ENCODE peak calls at places on chromosome X, in eight cellular contexts. A is AG09309, M is RWPE1, P is cardiac fibroblast, S is Calu3, D is IMR-90, B is ascending aorta, J is esophagus squamous epithelium. Q is an unnamed sample.

GRCh38 chrX:133150730-133151129 is 53.8 kb upstream of the USP26 start:
- DNase-seq in A (no peak), M (no peak), P (no peak), S (no peak), D (no peak), B (no peak), J (no peak), Q (no peak)

GRCh38 chrX:118878977-118879376 is 55.4 kb downstream of the ZCCHC12 start:
- DNase-seq in A (no peak), M (no peak), P (no peak), S (no peak), D (no peak), B (no peak), J (no peak), Q (no peak)

GRCh38 chrX:25206761-25207160 is 191.0 kb upstream of the ARX start:
- DNase-seq in A (no peak), M (peak; percentile 34), P (no peak), S (no peak), D (peak; percentile 17), B (no peak), J (no peak), Q (no peak)

GRCh38 chrX:101482296-101482695 is 3.0 kb upstream of the ARMCX4 start:
- DNase-seq in A (peak; percentile 27), M (no peak), P (peak; percentile 14), S (no peak), D (peak; percentile 46), B (no peak), J (no peak), Q (no peak)

GRCh38 chrX:48958635-48959094 is 1.3 kb upstream of the OTUD5 start:
- DNase-seq in A (peak; percentile 32), M (no peak), P (peak; percentile 75), S (peak; percentile 33), D (peak; percentile 66), B (peak; percentile 82), J (no peak), Q (no peak)

GRCh38 chrX:74133156-74133796 is 170.7 kb upstream of the ZCCHC13 start:
- DNase-seq in A (peak; percentile 65), M (peak; percentile 34), P (peak; percentile 69), S (peak; percentile 30), D (peak; percentile 80), B (no peak), J (no peak), Q (peak; percentile 33)

GRCh38 chrX:69424161-69424560 is 80.0 kb upstream of the NALF2 start:
- DNase-seq in A (no peak), M (no peak), P (peak; percentile 19), S (peak; percentile 1), D (peak; percentile 16), B (no peak), J (no peak), Q (no peak)

GRCh38 chrX:34578237-34578636 is 78.8 kb downstream of the TMEM47 start:
- DNase-seq in A (peak; percentile 24), M (no peak), P (peak; percentile 69), S (peak; percentile 15), D (peak; percentile 56), B (no peak), J (no peak), Q (no peak)

GRCh38 chrX:106894978-106895452 is 8.1 kb downstream of the RIPPLY1 start:
- DNase-seq in A (peak; percentile 20), M (peak; percentile 42), P (peak; percentile 79), S (peak; percentile 57), D (peak; percentile 76), B (no peak), J (no peak), Q (no peak)

GRCh38 chrX:147738260-147738659 is 173.5 kb upstream of the FMR1 start:
- DNase-seq in A (no peak), M (no peak), P (no peak), S (no peak), D (no peak), B (no peak), J (no peak), Q (no peak)

GRCh38 chrX:102672876-102673275 is 21.6 kb downstream of the GPRASP1 start:
- DNase-seq in A (no peak), M (no peak), P (no peak), S (no peak), D (peak; percentile 60), B (no peak), J (no peak), Q (no peak)

GRCh38 chrX:9627827-9628406 is 137.7 kb downstream of the GPR143 start:
- DNase-seq in A (no peak), M (no peak), P (peak; percentile 29), S (no peak), D (peak; percentile 41), B (no peak), J (no peak), Q (no peak)

GRCh38 chrX:132022115-132022862 is 813 bp upstream of the STK26 start:
- DNase-seq in A (no peak), M (no peak), P (peak; percentile 18), S (no peak), D (no peak), B (no peak), J (no peak), Q (no peak)

GRCh38 chrX:38754102-38754790 is 47.0 kb upstream of the MID1IP1 start:
- DNase-seq in A (peak; percentile 17), M (peak; percentile 9), P (peak; percentile 72), S (peak; percentile 51), D (peak; percentile 58), B (no peak), J (no peak), Q (peak; percentile 16)

GRCh38 chrX:100477468-100477867 is 67.4 kb upstream of the PCDH19 start:
- DNase-seq in A (no peak), M (no peak), P (no peak), S (no peak), D (no peak), B (no peak), J (no peak), Q (no peak)

GRCh38 chrX:545488-545887 is 85.1 kb upstream of the SHOX start:
- DNase-seq in A (no peak), M (no peak), P (peak; percentile 1), S (no peak), D (no peak), B (no peak), J (no peak), Q (no peak)

GRCh38 chrX:6661731-6662130 is 126.8 kb upstream of the VCX3A start:
- DNase-seq in A (no peak), M (no peak), P (no peak), S (no peak), D (no peak), B (no peak), J (no peak), Q (no peak)

GRCh38 chrX:20980426-20980825 is 393.8 kb upstream of the CNKSR2 start:
- DNase-seq in A (no peak), M (no peak), P (no peak), S (no peak), D (no peak), B (no peak), J (no peak), Q (no peak)

GRCh38 chrX:118730500-118731247 is 3.3 kb downstream of the IL13RA1 start:
- DNase-seq in A (peak; percentile 59), M (no peak), P (peak; percentile 82), S (no peak), D (peak; percentile 85), B (no peak), J (no peak), Q (no peak)

GRCh38 chrX:110125435-110125834 is 122.5 kb downstream of the TMEM164 start:
- DNase-seq in A (no peak), M (no peak), P (no peak), S (peak; percentile 9), D (peak; percentile 12), B (no peak), J (no peak), Q (no peak)

GRCh38 chrX:23333842-23334535 is 660 bp upstream of the PTCHD1 start:
- DNase-seq in A (no peak), M (no peak), P (no peak), S (no peak), D (no peak), B (no peak), J (no peak), Q (no peak)

GRCh38 chrX:86322913-86323312 is 174.7 kb downstream of the DACH2 start:
- DNase-seq in A (no peak), M (no peak), P (peak; percentile 0), S (no peak), D (no peak), B (no peak), J (no peak), Q (no peak)
- TF ChIP-seq CTCF in A (no peak), M (no peak), P (no peak), S (no peak), D (no peak), B (no peak), J (no peak), Q (no peak)

DNA sequence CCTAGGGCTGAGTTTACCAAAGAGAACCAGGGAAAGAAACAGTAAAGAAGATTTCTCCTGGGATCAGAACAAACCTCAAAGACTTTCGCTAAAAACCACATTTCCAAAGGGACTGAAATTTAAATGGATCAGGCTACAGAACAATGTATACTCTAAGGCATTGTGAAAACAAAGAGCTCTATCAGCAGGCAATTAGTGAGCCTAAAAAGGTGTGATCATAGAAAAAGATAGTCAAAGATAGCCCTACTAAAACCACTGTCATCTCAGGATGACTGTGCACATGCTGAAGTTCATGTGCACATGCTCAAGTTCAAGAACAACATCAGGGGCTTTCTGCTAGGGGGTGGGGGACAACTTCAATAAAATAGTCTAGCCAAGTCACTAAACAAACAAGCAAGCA is 12.9 kb upstream of the SMIM10L2A start:
- DNase-seq in A (no peak), M (no peak), P (no peak), S (no peak), D (no peak), B (no peak), J (no peak), Q (no peak)
- TF ChIP-seq CTCF in A (no peak), M (no peak), P (no peak), S (no peak), D (no peak), B (no peak), J (no peak), Q (no peak)

GRCh38 chrX:54193085-54193484 is 10.0 kb upstream of the FAM120C start:
- DNase-seq in A (no peak), M (no peak), P (no peak), S (no peak), D (no peak), B (no peak), J (no peak), Q (no peak)
- TF ChIP-seq CTCF in A (no peak), M (no peak), P (no peak), S (no peak), D (no peak), B (no peak), J (no peak), Q (no peak)

DNA sequence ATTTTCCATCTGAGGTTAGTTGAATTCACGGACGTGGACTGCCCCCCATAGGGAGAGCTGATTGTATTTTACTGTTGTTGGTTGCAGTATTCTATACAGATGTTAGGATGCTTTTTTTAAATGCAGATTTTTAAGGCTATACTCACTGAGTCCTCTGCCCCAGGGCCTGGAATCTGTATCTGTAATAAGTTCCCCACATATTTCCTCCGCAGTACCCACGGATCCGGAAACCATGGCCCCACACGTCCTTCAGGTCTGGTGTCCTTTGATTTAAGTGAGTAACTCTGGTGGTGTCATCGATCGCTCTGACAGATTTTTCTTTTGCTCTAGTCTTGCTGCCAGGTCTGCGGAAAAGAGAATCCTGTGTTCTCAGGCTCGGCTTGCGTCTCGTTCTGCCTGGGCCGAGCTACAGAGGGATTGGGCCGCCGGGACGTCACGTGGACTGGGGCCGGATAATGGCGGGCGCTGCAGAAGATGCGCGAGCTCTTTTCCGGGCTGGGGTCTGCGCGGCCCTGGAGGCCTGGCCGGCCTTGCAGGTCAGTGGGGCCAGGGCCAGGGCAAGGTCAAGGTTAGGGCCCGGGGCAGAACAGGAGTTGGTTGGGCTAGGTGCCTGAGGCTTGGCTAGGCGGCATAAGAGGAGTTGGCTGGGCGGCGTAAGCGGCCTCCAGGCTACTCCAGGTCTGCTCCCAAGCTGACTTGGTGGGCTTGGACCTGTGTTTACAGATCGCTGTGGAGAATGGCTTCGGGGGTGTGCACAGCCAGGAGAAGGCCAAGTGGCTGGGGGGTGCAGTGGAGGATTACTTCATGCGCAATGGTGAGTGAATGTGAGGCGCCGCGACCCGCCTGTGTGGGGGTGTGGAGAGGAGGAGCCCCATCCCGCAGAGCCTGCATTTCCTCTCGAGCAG is at the start of gene TSR2:
- DNase-seq in A (peak; percentile 63), M (peak; percentile 60), P (peak; percentile 89), S (peak; percentile 83), D (peak; percentile 87), B (peak; percentile 88), J (peak; percentile 7), Q (peak; percentile 71)
- TF ChIP-seq CTCF in A (peak; percentile 16), M (no peak), P (no peak), S (no peak), D (peak; percentile 40), B (no peak), J (no peak), Q (no peak)

Q was measured in GM20000.